ENCODE peak calls at places on chromosomes 11 and 22, in nine cellular contexts. R, K, G, T, X, B, I, S and M are unnamed samples.

GRCh38 chr11:27303903-27304302 is 59.1 kb downstream of the CCDC34 start:
- DNase-seq in B (no peak), S (no peak), I (no peak), X (no peak), R (no peak), T (no peak), K (no peak), G (no peak), M (no peak)

GRCh38 chr11:45105233-45105992 is 41.0 kb upstream of the PRDM11 start:
- DNase-seq in B (no peak), I (peak), T (peak), G (peak), X (peak), S (peak), K (peak), R (peak), M (peak)

GRCh38 chr11:70579376-70579955 is 181.1 kb downstream of the CTTN start:
- DNase-seq in G (peak), I (no peak), S (no peak), X (no peak), R (no peak), B (peak), T (no peak), K (no peak), M (no peak)

GRCh38 chr11:76803811-76804600 is 20.9 kb downstream of the TSKU start:
- DNase-seq in S (peak), R (no peak), X (no peak), K (no peak), B (peak), G (no peak), T (peak), I (peak), M (no peak)

GRCh38 chr11:9459573-9460321 is 1.1 kb upstream of the ZNF143 start:
- DNase-seq in G (peak), X (peak), T (peak), B (no peak), R (no peak), K (peak), S (peak), I (peak), M (peak)

GRCh38 chr11:23112987-23113886 is 253.0 kb upstream of the CCDC179 start:
- DNase-seq in X (no peak), I (peak), B (no peak), S (no peak), G (no peak), T (peak), K (peak), R (peak), M (peak)

GRCh38 chr11:117883063-117883462 is 6.6 kb upstream of the FXYD6 start:
- DNase-seq in K (no peak), S (no peak), B (no peak), T (no peak), X (no peak), G (no peak), I (no peak), R (no peak), M (no peak)

GRCh38 chr11:3123761-3124733 is 41.1 kb downstream of the OSBPL5 start:
- DNase-seq in G (peak), I (peak), R (peak), X (peak), S (peak), B (peak), T (peak), K (peak), M (peak)

GRCh38 chr11:15159085-15159484 is 44.4 kb downstream of the INSC start:
- DNase-seq in R (no peak), T (peak), B (no peak), I (peak), G (no peak), S (no peak), X (no peak), K (no peak), M (no peak)

GRCh38 chr11:126636911-126637799 is 281.7 kb downstream of the ST3GAL4 start:
- DNase-seq in K (no peak), X (no peak), S (no peak), R (no peak), B (no peak), I (peak), G (no peak), T (peak), M (no peak)

GRCh38 chr22:45296628-45297297 is 12.0 kb downstream of the UPK3A start:
- DNase-seq in S (no peak), T (no peak), X (no peak), R (no peak), G (no peak), I (no peak), K (no peak), B (no peak), M (no peak)

GRCh38 chr22:39146256-39147101 is 6.0 kb downstream of the CBX7 start:
- DNase-seq in B (no peak), S (no peak), I (no peak), G (no peak), X (no peak), K (no peak), R (no peak), T (no peak), M (peak)

GRCh38 chr11:104995001-104995408 is 26.6 kb upstream of the CASP4 start:
- DNase-seq in T (no peak), I (no peak), S (no peak), B (no peak), R (no peak), X (no peak), G (no peak), K (no peak), M (no peak)

GRCh38 chr11:77590194-77590591 is 440 bp downstream of the AQP11 start:
- DNase-seq in S (peak), G (no peak), R (peak), K (peak), T (peak), X (peak), B (peak), I (peak), M (peak)

GRCh38 chr11:83150450-83150849 is 6.5 kb upstream of the PCF11 start:
- DNase-seq in K (no peak), R (no peak), G (no peak), X (no peak), T (no peak), I (no peak), S (no peak), B (no peak), M (no peak)

GRCh38 chr11:79196950-79197349 is 243.9 kb downstream of the TENM4 start:
- DNase-seq in T (no peak), K (no peak), I (no peak), G (no peak), B (no peak), X (no peak), S (no peak), R (no peak), M (no peak)

GRCh38 chr11:134624166-134624920 is 212.3 kb upstream of the B3GAT1 start:
- DNase-seq in G (no peak), K (no peak), R (no peak), S (no peak), I (no peak), B (no peak), X (no peak), T (no peak), M (no peak)

GRCh38 chr11:27059431-27059830 is 18.8 kb downstream of the BBOX1 start:
- DNase-seq in T (no peak), S (no peak), I (no peak), X (no peak), K (no peak), B (no peak), R (no peak), G (no peak), M (no peak)

GRCh38 chr22:32574957-32575893 is 100.6 kb downstream of the FBXO7 start:
- DNase-seq in G (no peak), B (no peak), R (no peak), I (no peak), X (no peak), S (no peak), K (no peak), T (no peak), M (peak)

GRCh38 chr11:77515483-77515882 is 41.6 kb upstream of the PAK1 start:
- DNase-seq in G (no peak), B (no peak), R (no peak), K (no peak), X (no peak), T (no peak), I (no peak), S (no peak), M (no peak)

GRCh38 chr11:110716361-110716760 is 4.1 kb upstream of the ARHGAP20 start:
- DNase-seq in B (no peak), K (no peak), G (no peak), T (no peak), S (no peak), I (peak), R (no peak), X (no peak), M (no peak)

GRCh38 chr22:50445071-50445879 is 29.6 kb downstream of the SBF1 start:
- DNase-seq in T (no peak), S (no peak), R (peak), G (peak), K (no peak), I (no peak), X (no peak), B (no peak), M (no peak)

GRCh38 chr22:44622685-44623084 is 79.3 kb upstream of the PRR5 start:
- DNase-seq in T (no peak), S (no peak), I (no peak), G (no peak), X (no peak), K (no peak), B (no peak), R (no peak), M (no peak)

GRCh38 chr11:75582935-75583709 is 21.1 kb downstream of the SERPINH1 start:
- DNase-seq in X (peak), T (peak), R (peak), B (peak), S (peak), I (peak), G (peak), K (peak), M (peak)

GRCh38 chr11:61281581-61282250 is 13.4 kb downstream of the VWCE start:
- DNase-seq in S (peak), R (peak), K (peak), G (peak), T (peak), X (peak), I (no peak), B (no peak), M (peak)

GRCh38 chr22:29517215-29517908 is 36.2 kb downstream of the THOC5 start:
- DNase-seq in I (no peak), K (peak), R (peak), T (no peak), G (no peak), X (no peak), S (no peak), B (no peak), M (no peak)

GRCh38 chr22:25114369-25115362 is 85.0 kb upstream of the CRYBB3 start:
- DNase-seq in R (no peak), K (peak), B (no peak), T (no peak), I (no peak), S (no peak), G (no peak), X (no peak), M (no peak)

GRCh38 chr11:86672007-86672621 is at the start of gene ME3:
- DNase-seq in K (peak), G (peak), R (peak), B (peak), T (peak), S (peak), X (peak), I (peak), M (peak)

GRCh38 chr22:44210721-44211120 is 30.0 kb downstream of the PARVG start:
- DNase-seq in S (no peak), I (peak), G (no peak), K (no peak), T (no peak), B (no peak), R (no peak), X (no peak), M (no peak)

GRCh38 chr22:42613869-42614268 is 814 bp downstream of the POLDIP3 start:
- DNase-seq in K (no peak), I (no peak), G (no peak), X (no peak), T (no peak), S (no peak), B (no peak), R (no peak), M (no peak)

GRCh38 chr11:11403763-11404725 is 51.0 kb upstream of the CSNK2A3 start:
- DNase-seq in T (no peak), G (no peak), X (no peak), K (no peak), R (no peak), S (no peak), B (no peak), I (peak), M (no peak)

GRCh38 chr11:45106006-45106405 is 40.4 kb upstream of the PRDM11 start:
- DNase-seq in G (no peak), S (no peak), T (no peak), X (no peak), I (no peak), B (no peak), K (no peak), R (no peak), M (no peak)

GRCh38 chr11:123093686-123094085 is 31.8 kb upstream of the HSPA8 start:
- DNase-seq in R (no peak), G (no peak), X (no peak), I (no peak), B (no peak), S (no peak), T (no peak), K (no peak), M (no peak)

GRCh38 chr11:27317751-27318150 is 45.3 kb downstream of the CCDC34 start:
- DNase-seq in R (no peak), G (no peak), I (peak), K (peak), B (no peak), S (no peak), X (no peak), T (peak), M (peak)

GRCh38 chr11:131875611-131876010 is 505.2 kb downstream of the NTM start:
- DNase-seq in B (no peak), S (no peak), K (no peak), R (no peak), T (no peak), I (peak), X (no peak), G (peak), M (no peak)

GRCh38 chr11:81725691-81726090 is 1008.0 kb downstream of the FAM181B start:
- DNase-seq in I (no peak), S (no peak), G (no peak), X (no peak), T (no peak), K (no peak), B (no peak), R (no peak), M (no peak)

GRCh38 chr11:14620027-14620511 is 23.5 kb upstream of the PDE3B start:
- DNase-seq in G (no peak), K (no peak), I (no peak), S (no peak), R (no peak), X (no peak), B (no peak), T (no peak), M (no peak)

GRCh38 chr22:44550666-44551491 is 52.8 kb upstream of the RTL6 start:
- DNase-seq in G (peak), I (peak), S (no peak), T (no peak), K (peak), B (peak), R (peak), X (peak), M (no peak)

GRCh38 chr11:32885556-32885955 is 7.1 kb upstream of the QSER1 start:
- DNase-seq in G (no peak), T (no peak), R (no peak), S (no peak), K (no peak), I (no peak), X (no peak), B (no peak), M (no peak)

GRCh38 chr11:1566381-1567051 is 5.6 kb downstream of the DUSP8 start:
- DNase-seq in I (no peak), S (no peak), X (no peak), R (no peak), G (peak), B (no peak), K (no peak), T (no peak), M (no peak)
- TF ChIP-seq POLR2A in I (no peak), S (no peak), X (no peak), R (no peak), G (no peak), B (no peak), K (no peak), T (no peak), M (no peak)

DNA sequence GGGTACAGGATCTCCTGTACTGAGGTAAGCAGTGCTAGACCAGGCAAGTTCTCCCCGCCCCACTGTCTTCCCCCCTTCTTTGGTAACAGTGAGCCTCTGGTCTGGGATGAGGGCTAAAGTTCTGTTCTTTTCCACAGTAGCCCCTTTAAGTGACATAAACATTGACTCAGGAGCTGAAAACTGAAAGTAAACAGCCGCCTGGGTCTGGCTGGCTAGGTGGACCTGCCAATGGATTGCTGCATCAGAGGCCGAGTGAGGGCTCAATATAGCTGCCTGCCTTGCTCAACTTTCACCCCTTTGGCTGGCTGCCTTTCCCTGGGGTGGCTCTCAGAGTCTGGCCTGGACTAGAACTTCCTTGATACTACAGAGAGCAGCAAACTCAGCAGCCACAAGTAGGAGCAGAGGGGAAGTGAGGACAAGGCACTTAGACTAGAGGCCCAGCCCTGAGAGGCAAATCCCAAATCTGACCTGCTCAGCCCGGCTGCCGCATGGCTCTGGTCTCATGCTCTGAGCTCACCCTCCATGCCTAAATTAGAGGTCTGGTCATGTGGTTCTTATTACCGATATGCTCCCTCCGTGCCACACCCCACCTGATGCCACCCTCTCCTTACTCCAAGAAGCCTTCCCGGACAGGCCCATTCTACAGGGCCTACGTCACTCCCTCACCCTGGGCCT is 9.6 kb upstream of the UCP3 start:
- DNase-seq in S (peak), R (peak), I (peak), G (no peak), K (peak), X (peak), T (no peak), B (peak), M (peak)
- TF ChIP-seq POLR2A in S (no peak), R (no peak), I (no peak), G (no peak), K (no peak), X (no peak), T (no peak), B (no peak), M (no peak)

GRCh38 chr11:68121067-68121899 is at the start of gene CHKA:
- DNase-seq in I (peak), T (peak), R (peak), B (peak), X (peak), G (peak), K (peak), S (peak), M (peak)
- TF ChIP-seq POLR2A in I (peak), T (peak), R (no peak), B (peak), X (peak), G (peak), K (peak), S (peak), M (peak)

GRCh38 chr22:46959369-46959768 is 196.9 kb downstream of the TBC1D22A start:
- DNase-seq in K (no peak), G (peak), S (no peak), R (no peak), B (peak), T (no peak), I (no peak), X (peak), M (no peak)
- TF ChIP-seq POLR2A in K (no peak), G (no peak), S (no peak), R (no peak), B (no peak), T (no peak), I (no peak), X (no peak), M (no peak)

DNA sequence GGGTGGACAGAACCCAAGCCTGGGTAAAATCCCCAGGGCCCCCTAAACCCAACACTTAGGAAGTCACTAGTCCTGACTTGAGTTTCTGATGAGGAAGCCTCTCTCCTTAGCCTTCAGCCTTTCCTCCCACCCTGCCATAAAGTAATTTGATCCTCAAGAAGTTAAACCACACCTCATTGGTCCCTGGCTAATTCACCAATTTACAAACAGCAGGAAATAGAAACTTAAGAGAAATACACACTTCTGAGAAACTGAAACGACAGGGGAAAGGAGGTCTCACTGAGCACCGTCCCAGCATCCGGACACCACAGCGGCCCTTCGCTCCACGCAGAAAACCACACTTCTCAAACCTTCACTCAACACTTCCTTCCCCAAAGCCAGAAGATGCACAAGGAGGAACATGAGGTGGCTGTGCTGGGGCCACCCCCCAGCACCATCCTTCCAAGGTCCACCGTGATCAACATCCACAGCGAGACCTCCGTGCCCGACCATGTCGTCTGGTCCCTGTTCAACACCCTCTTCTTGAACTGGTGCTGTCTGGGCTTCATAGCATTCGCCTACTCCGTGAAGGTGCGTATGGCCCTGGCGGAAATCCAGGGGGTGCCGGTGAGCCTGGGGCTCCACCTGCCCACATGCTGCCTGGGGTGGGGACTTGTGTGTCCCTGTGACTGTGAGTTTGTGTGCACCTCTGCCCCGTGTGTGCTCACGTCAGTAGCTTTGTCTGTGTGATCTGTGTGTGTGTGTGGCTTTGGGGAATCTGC is at the start of gene IFITM1:
- DNase-seq in I (peak), K (no peak), S (peak), T (no peak), B (peak), G (no peak), R (no peak), X (peak), M (no peak)
- TF ChIP-seq POLR2A in I (no peak), K (peak), S (no peak), T (no peak), B (peak), G (peak), R (no peak), X (peak), M (peak)

GRCh38 chr11:64916848-64917662 is at the start of gene ATG2A:
- DNase-seq in T (peak), S (peak), G (peak), I (peak), X (peak), B (peak), K (peak), R (peak), M (peak)
- TF ChIP-seq POLR2A in T (peak), S (peak), G (peak), I (peak), X (peak), B (peak), K (peak), R (no peak), M (peak)

GRCh38 chr11:94132823-94133408 is 4.3 kb downstream of the PANX1 start:
- DNase-seq in G (no peak), R (no peak), T (no peak), S (no peak), B (no peak), X (no peak), K (no peak), I (no peak), M (no peak)
- TF ChIP-seq POLR2A in G (no peak), R (no peak), T (no peak), S (no peak), B (no peak), X (no peak), K (no peak), I (no peak), M (no peak)

DNA sequence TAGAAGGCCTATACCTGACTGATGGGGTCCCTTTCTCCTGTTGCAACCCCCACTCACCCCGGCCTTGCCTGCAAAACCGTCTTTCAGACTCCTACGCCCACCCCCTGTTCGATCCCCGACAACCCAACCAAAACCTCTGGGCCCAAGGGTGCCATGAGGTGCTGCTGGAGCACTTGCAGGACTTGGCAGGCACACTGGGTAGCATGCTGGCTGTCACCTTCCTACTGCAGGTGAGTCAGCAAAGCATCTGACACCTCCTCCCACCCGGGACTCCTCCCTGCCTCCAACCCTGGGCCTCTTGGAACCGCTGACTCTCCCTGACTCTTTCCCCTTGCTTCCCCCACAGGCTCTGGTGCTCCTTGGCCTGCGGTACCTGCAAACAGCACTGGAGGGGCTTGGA is 1.2 kb downstream of the ROM1 start:
- DNase-seq in X (no peak), I (no peak), R (peak), S (no peak), T (no peak), G (no peak), B (no peak), K (no peak), M (peak)
- TF ChIP-seq POLR2A in X (no peak), I (no peak), R (no peak), S (no peak), T (no peak), G (no peak), B (no peak), K (no peak), M (no peak)

GRCh38 chr11:116772443-116773202 is at the start of gene BUD13:
- DNase-seq in B (peak), R (peak), K (peak), X (peak), T (peak), S (peak), I (peak), G (peak), M (peak)
- TF ChIP-seq POLR2A in B (peak), R (no peak), K (peak), X (peak), T (peak), S (peak), I (peak), G (peak), M (peak)